ENCODE peak calls at places on chromosomes 16 and 17, in five cellular contexts. Y is lower lobe of right lung; D is CD4-positive, alpha-beta memory T cell; S is NCI-H2171; R is activated effector memory CD4-positive, alpha-beta T cell treated with anti-CD3 and anti-CD28 coated beads, Interleukin-2, amount 50 U/mL, for 16 hours. O is an unnamed sample.

GRCh38 chr16:6573577-6573976 is 759.1 kb upstream of the RBFOX1 start:
- DNase-seq in Y (no peak), D (no peak), S (no peak), R (no peak), O (no peak)

GRCh38 chr16:75710344-75710743 is 9.1 kb upstream of the DUXB start:
- DNase-seq in Y (no peak), D (no peak), S (no peak), R (no peak), O (no peak)

GRCh38 chr16:88323546-88324330 is 59.0 kb upstream of the ZNF469 start:
- DNase-seq in Y (no peak), D (no peak), S (no peak), R (no peak), O (no peak)

GRCh38 chr17:28547096-28547622 is 5.3 kb downstream of the UNC119 start:
- DNase-seq in Y (no peak), D (no peak), S (no peak), R (no peak), O (no peak)

GRCh38 chr17:38559025-38559879 is 46.5 kb downstream of the SRCIN1 start:
- DNase-seq in Y (peak), D (peak), S (peak), R (peak), O (peak)

GRCh38 chr16:88971371-88972097 is 5.5 kb downstream of the CBFA2T3 start:
- DNase-seq in Y (peak), D (no peak), S (no peak), R (no peak), O (no peak)

GRCh38 chr17:40922239-40922638 is 15.2 kb downstream of the KRT23 start:
- DNase-seq in Y (peak), D (no peak), S (no peak), R (no peak), O (peak)

GRCh38 chr16:711548-712320 is 3.2 kb upstream of the METRN start:
- DNase-seq in Y (peak), D (peak), S (no peak), R (peak), O (peak)

GRCh38 chr17:10976401-10976800 is 138.5 kb upstream of the PIRT start:
- DNase-seq in Y (no peak), D (no peak), S (no peak), R (no peak), O (no peak)

GRCh38 chr16:12311309-12311708 is 334.8 kb downstream of the SNX29 start:
- DNase-seq in Y (no peak), D (no peak), S (no peak), R (no peak), O (no peak)

GRCh38 chr16:19601083-19601976 is 45.8 kb downstream of the VPS35L start:
- DNase-seq in Y (no peak), D (peak), S (peak), R (no peak), O (peak)

GRCh38 chr17:21095735-21096134 is 31.0 kb upstream of the DHRS7B start:
- DNase-seq in Y (no peak), D (no peak), S (no peak), R (no peak), O (no peak)

GRCh38 chr17:58377005-58377660 is 25.1 kb upstream of the SUPT4H1 start:
- DNase-seq in Y (no peak), D (no peak), S (no peak), R (no peak), O (peak)

GRCh38 chr17:79006001-79006400 is 3.6 kb downstream of the CANT1 start:
- DNase-seq in Y (no peak), D (no peak), S (no peak), R (no peak), O (no peak)

GRCh38 chr16:11742041-11742535 is 569 bp downstream of the TXNDC11 start:
- DNase-seq in Y (peak), D (no peak), S (no peak), R (peak), O (peak)

GRCh38 chr16:25550647-25551046 is 141.1 kb upstream of the HS3ST4 start:
- DNase-seq in Y (no peak), D (no peak), S (no peak), R (no peak), O (no peak)

GRCh38 chr17:76414334-76415295 is 30.2 kb downstream of the SPHK1 start:
- DNase-seq in Y (no peak), D (no peak), S (peak), R (no peak), O (no peak)

GRCh38 chr16:1037023-1037933 is 35.3 kb upstream of the SSTR5 start:
- DNase-seq in Y (no peak), D (no peak), S (no peak), R (no peak), O (no peak)

GRCh38 chr17:74898376-74898946 is 5.0 kb upstream of the FADS6 start:
- DNase-seq in Y (no peak), D (no peak), S (no peak), R (no peak), O (no peak)

GRCh38 chr17:2253768-2254406 is 49.7 kb downstream of the SMG6 start:
- DNase-seq in Y (no peak), D (no peak), S (no peak), R (peak), O (no peak)

GRCh38 chr17:37488607-37489196 is 989 bp upstream of the DUSP14 start:
- DNase-seq in Y (peak), D (peak), S (peak), R (peak), O (peak)

GRCh38 chr17:80991645-80992076 is at the start of gene CHMP6:
- DNase-seq in Y (peak), D (peak), S (peak), R (peak), O (peak)

GRCh38 chr16:58016841-58017446 is 8.6 kb upstream of the MMP15 start:
- DNase-seq in Y (peak), D (no peak), S (no peak), R (no peak), O (no peak)

GRCh38 chr16:4647661-4647965 is 23.0 kb downstream of the MGRN1 start:
- DNase-seq in Y (no peak), D (no peak), S (no peak), R (no peak), O (no peak)

GRCh38 chr17:45310380-45311324 is 6.2 kb downstream of the MAP3K14 start:
- DNase-seq in Y (peak), D (no peak), S (no peak), R (no peak), O (peak)

GRCh38 chr16:71210-71539 is 1.3 kb downstream of the RHBDF1 start:
- DNase-seq in Y (no peak), D (no peak), S (no peak), R (no peak), O (no peak)

GRCh38 chr17:77423589-77424451 is 283.1 kb downstream of the SEC14L1 start:
- DNase-seq in Y (no peak), D (no peak), S (no peak), R (no peak), O (no peak)

GRCh38 chr17:76404256-76404655 is 19.8 kb downstream of the SPHK1 start:
- DNase-seq in Y (peak), D (no peak), S (no peak), R (no peak), O (no peak)

GRCh38 chr17:76458580-76459490 is 5.9 kb upstream of the UBE2O start:
- DNase-seq in Y (no peak), D (no peak), S (no peak), R (no peak), O (no peak)

GRCh38 chr16:23837553-23838308 is 1.9 kb downstream of the PRKCB start:
- DNase-seq in Y (no peak), D (no peak), S (no peak), R (no peak), O (no peak)

GRCh38 chr17:39791296-39791992 is 53.7 kb downstream of the GRB7 start:
- DNase-seq in Y (no peak), D (peak), S (no peak), R (peak), O (no peak)

GRCh38 chr17:71085238-71086033 is 916.1 kb downstream of the KCNJ2 start:
- DNase-seq in Y (no peak), D (no peak), S (no peak), R (no peak), O (peak)

GRCh38 chr17:2853722-2854580 is 57.7 kb downstream of the RAP1GAP2 start:
- DNase-seq in Y (peak), D (no peak), S (no peak), R (peak), O (peak)

GRCh38 chr17:63834431-63835166 is 7.1 kb upstream of the FTSJ3 start:
- DNase-seq in Y (peak), D (peak), S (peak), R (peak), O (peak)

GRCh38 chr17:50542795-50543774 is 3.9 kb upstream of the SPATA20 start:
- DNase-seq in Y (peak), D (no peak), S (no peak), R (no peak), O (peak)

GRCh38 chr17:82859431-82860403 is 19.9 kb upstream of the ZNF750 start:
- DNase-seq in Y (peak), D (peak), S (no peak), R (peak), O (no peak)

GRCh38 chr16:68346892-68347480 is 36.2 kb downstream of the PRMT7 start:
- DNase-seq in Y (no peak), D (no peak), S (no peak), R (no peak), O (no peak)

GRCh38 chr17:47872019-47872650 is 21.2 kb upstream of the SP6 start:
- DNase-seq in Y (no peak), D (no peak), S (no peak), R (no peak), O (no peak)

GRCh38 chr16:70694088-70694487 is 8.2 kb upstream of the MTSS2 start:
- DNase-seq in Y (no peak), D (no peak), S (no peak), R (no peak), O (peak)